ENCODE peak calls at places on chromosome 3, in eight cellular contexts. F, B, C, Q, R, D, H and X are unnamed samples. For H3K27me3, the result is how much of the 10 kb centered on the place peaks cover.

GRCh38 chr3:161038725-161039124 is 66.4 kb downstream of the B3GALNT1 start:
- DNase-seq in Q (no peak), D (no peak), H (no peak), F (no peak), C (no peak), R (no peak), B (no peak), X (no peak)

GRCh38 chr3:134004841-134005240 is 24.9 kb downstream of the SLCO2A1 start:
- DNase-seq in R (no peak), B (no peak), C (no peak), H (no peak), D (no peak), Q (no peak), F (no peak), X (no peak)

GRCh38 chr3:101803152-101803782 is 24.3 kb downstream of the NXPE3 start:
- DNase-seq in B (peak), R (no peak), H (no peak), D (peak), Q (peak), F (no peak), C (no peak), X (no peak)

GRCh38 chr3:13114811-13115615 is 41.8 kb upstream of the IQSEC1 start:
- DNase-seq in Q (no peak), B (no peak), R (peak), F (peak), H (no peak), C (no peak), D (no peak), X (no peak)

GRCh38 chr3:34008191-34008590 is 209.8 kb downstream of the PDCD6IP start:
- DNase-seq in F (no peak), D (no peak), B (no peak), Q (no peak), H (no peak), R (no peak), C (no peak), X (no peak)

GRCh38 chr3:42024578-42025387 is 62.9 kb upstream of the ULK4 start:
- DNase-seq in D (no peak), Q (no peak), F (no peak), B (no peak), C (no peak), H (no peak), R (no peak), X (no peak)

GRCh38 chr3:133956333-133956732 is 60.7 kb upstream of the RAB6B start:
- DNase-seq in F (no peak), H (no peak), C (peak), B (no peak), D (no peak), R (no peak), Q (no peak), X (no peak)

GRCh38 chr3:67509471-67510075 is 144.8 kb downstream of the SUCLG2 start:
- DNase-seq in H (no peak), Q (no peak), R (no peak), F (no peak), C (no peak), B (no peak), D (no peak), X (no peak)

GRCh38 chr3:58025824-58026579 is 17.8 kb downstream of the FLNB start:
- DNase-seq in Q (no peak), F (no peak), H (no peak), R (no peak), B (peak), D (peak), C (no peak), X (no peak)

GRCh38 chr3:29758108-29759020 is 477.5 kb downstream of the RBMS3 start:
- DNase-seq in R (no peak), D (no peak), H (no peak), Q (no peak), B (no peak), C (no peak), F (no peak), X (peak)

GRCh38 chr3:14391033-14391432 is 11.4 kb upstream of the SLC6A6 start:
- DNase-seq in C (peak), F (peak), H (peak), D (no peak), Q (no peak), R (no peak), B (peak), X (peak)

GRCh38 chr3:170768334-170768801 is 101.6 kb downstream of the RPL22L1 start:
- DNase-seq in F (no peak), R (no peak), D (peak), H (no peak), C (no peak), Q (no peak), B (no peak), X (no peak)

GRCh38 chr3:152916753-152917279 is 81.9 kb downstream of the P2RY1 start:
- DNase-seq in D (no peak), Q (no peak), C (no peak), H (no peak), F (no peak), R (no peak), B (no peak), X (no peak)

GRCh38 chr3:152921351-152921750 is 86.4 kb downstream of the P2RY1 start:
- DNase-seq in F (no peak), H (no peak), C (no peak), R (no peak), D (no peak), Q (no peak), B (no peak), X (no peak)

DNA sequence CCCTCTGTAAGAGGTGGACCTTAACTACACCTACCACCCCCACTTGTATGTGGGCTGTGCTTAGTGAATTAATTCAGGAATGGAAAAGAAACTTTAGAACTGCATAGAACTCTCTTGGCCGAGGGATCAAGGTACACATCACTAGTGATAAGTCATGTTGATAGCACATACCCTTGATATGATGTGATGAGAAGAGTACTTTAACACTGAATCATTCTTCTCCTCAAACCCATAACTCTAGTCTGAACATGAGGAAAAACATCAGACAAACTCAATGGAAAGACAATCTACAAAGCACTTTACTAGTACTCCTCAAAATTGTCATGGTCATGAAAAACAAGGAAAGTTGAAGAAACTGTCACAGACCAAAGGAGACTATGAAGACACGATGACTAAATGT is 87.6 kb downstream of the P2RY1 start:
- DNase-seq in R (no peak), F (no peak), D (no peak), C (no peak), B (no peak), Q (no peak), H (no peak), X (no peak)
- H3K4me3 ChIP-seq in R (no peak), F (no peak), D (no peak), C (no peak), B (no peak), Q (no peak), H (no peak), X (no peak)

GRCh38 chr3:45792516-45793172 is 3.7 kb downstream of the SLC6A20 start:
- DNase-seq in D (no peak), H (peak), C (no peak), F (no peak), B (no peak), R (no peak), Q (no peak), X (no peak)

GRCh38 chr3:45792036-45792435 is 4.3 kb downstream of the SLC6A20 start:
- DNase-seq in D (no peak), C (no peak), Q (no peak), B (no peak), R (no peak), F (no peak), H (no peak), X (no peak)

GRCh38 chr3:45789235-45789812 is 7.0 kb downstream of the SLC6A20 start:
- DNase-seq in D (no peak), Q (no peak), F (no peak), R (no peak), B (no peak), C (no peak), H (no peak), X (no peak)

GRCh38 chr3:45793482-45794176 is 2.7 kb downstream of the SLC6A20 start:
- DNase-seq in F (no peak), D (no peak), C (no peak), R (no peak), B (no peak), H (peak), Q (no peak), X (no peak)

GRCh38 chr3:45790611-45791010 is 5.7 kb downstream of the SLC6A20 start:
- DNase-seq in B (no peak), H (peak), R (no peak), Q (no peak), D (no peak), F (no peak), C (no peak), X (no peak)
- H3K27me3 ChIP-seq in B (under half), H (under half), R (under half), Q (under half), D (under half), F (under half), C (under half), X (under half)

GRCh38 chr3:181756645-181757044 is 44.9 kb downstream of the SOX2 start:
- DNase-seq in B (no peak), F (no peak), Q (no peak), R (no peak), C (no peak), D (no peak), H (no peak), X (no peak)

GRCh38 chr3:181752202-181752671 is 40.5 kb downstream of the SOX2 start:
- DNase-seq in R (no peak), Q (no peak), D (no peak), H (no peak), C (no peak), B (no peak), F (no peak), X (no peak)

GRCh38 chr3:181755959-181756358 is 44.2 kb downstream of the SOX2 start:
- DNase-seq in B (no peak), F (no peak), H (no peak), D (no peak), Q (no peak), C (no peak), R (no peak), X (no peak)

GRCh38 chr3:181761906-181762305 is 50.2 kb downstream of the SOX2 start:
- DNase-seq in F (no peak), H (no peak), C (no peak), B (no peak), D (no peak), Q (no peak), R (no peak), X (no peak)

DNA sequence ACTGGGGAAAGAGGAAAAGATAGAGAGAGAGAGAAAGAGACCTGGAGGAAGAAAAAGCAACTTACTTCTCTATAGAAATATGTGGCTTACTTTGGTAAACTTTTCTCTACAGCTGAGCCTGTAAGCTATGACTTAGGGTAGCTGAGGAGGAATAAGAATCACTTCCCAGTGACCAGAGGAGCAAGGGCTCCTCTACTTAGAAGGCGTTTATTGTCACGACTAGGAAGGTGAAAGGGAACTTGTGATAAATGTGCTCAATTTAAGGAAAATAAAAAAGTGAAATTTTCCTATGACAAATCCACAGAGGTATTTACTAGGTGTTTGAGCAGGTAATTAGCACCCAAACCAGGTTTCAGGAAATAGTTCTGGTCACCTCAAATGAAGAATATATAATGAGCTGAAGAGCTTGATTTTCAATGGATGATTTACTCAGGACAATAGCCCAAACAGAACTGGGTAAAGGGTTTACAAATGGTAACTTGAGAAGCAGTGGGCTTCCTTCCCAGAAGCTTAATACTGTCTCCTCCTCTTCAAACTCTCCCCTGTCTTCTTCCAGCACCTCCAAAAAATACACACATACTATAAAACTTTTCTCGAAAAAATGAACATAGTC is 46.1 kb downstream of the SOX2 start:
- DNase-seq in Q (no peak), C (no peak), D (no peak), R (no peak), B (no peak), H (no peak), F (no peak), X (no peak)
- H3K4me3 ChIP-seq in Q (no peak), C (no peak), D (no peak), R (no peak), B (no peak), H (no peak), F (no peak), X (no peak)

DNA sequence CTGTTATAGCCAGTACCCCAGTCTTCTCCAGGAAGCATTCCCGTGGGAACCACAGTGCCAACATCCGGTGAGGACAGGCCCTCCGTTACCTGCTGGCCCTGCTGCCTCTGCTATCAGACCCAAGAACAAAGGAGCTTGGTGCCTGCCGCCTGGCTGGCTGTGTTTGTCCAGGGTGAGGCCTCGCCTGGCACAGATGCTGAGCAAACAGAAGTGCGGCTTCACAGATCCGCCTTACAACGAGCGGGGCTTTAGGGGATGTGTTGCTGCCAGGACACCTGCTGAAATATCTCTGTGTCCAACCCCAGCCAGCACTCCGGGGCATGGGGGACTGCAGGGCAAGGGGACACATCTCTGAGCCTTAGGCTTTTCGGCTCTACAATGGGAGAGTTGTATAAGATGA is 2.2 kb upstream of the EPHB3 start:
- DNase-seq in H (no peak), C (no peak), Q (no peak), R (no peak), D (no peak), B (no peak), F (no peak), X (no peak)
- H3K27me3 ChIP-seq in H (under half), C (under half), Q (under half), R (under half), D (under half), B (under half), F (under half), X (under half)

GRCh38 chr3:54698059-54698458 is 229.8 kb downstream of the LRTM1 start:
- DNase-seq in R (no peak), Q (no peak), D (no peak), F (no peak), H (no peak), B (no peak), C (no peak), X (no peak)
- H3K4me3 ChIP-seq in R (no peak), Q (no peak), D (no peak), F (no peak), H (no peak), B (no peak), C (no peak), X (no peak)

GRCh38 chr3:53939081-53939582 is 47.5 kb upstream of the SELENOK start:
- DNase-seq in C (no peak), D (no peak), R (no peak), B (no peak), Q (no peak), H (no peak), F (no peak), X (no peak)
- H3K27me3 ChIP-seq in C (under half), D (under half), R (under half), B (under half), Q (under half), H (under half), F (under half), X (under half)